ENCODE peak calls at places on chromosomes 12 and 14, in four cellular contexts. T, K, C and A are unnamed samples.

GRCh38 chr12:28189774-28190320 is 409 bp upstream of the CCDC91 start:
- DNase-seq in C (no peak), T (no peak), K (no peak), A (peak)

GRCh38 chr14:106094654-106095189 is 568.3 kb downstream of the TMEM121 start:
- DNase-seq in C (no peak), T (no peak), K (no peak), A (no peak)

GRCh38 chr12:25783566-25783965 is 174.9 kb upstream of the RASSF8 start:
- DNase-seq in K (no peak), C (no peak), T (no peak), A (no peak)

GRCh38 chr14:84825481-84825880 is 704.5 kb upstream of the FLRT2 start:
- DNase-seq in C (no peak), T (peak), K (no peak), A (no peak)

GRCh38 chr12:9813821-9814798 is 13.2 kb upstream of the KLRF1 start:
- DNase-seq in T (peak), C (peak), K (peak), A (peak)

GRCh38 chr12:110277705-110278104 is 3.3 kb upstream of the ATP2A2 start:
- DNase-seq in K (no peak), C (no peak), T (no peak), A (no peak)

GRCh38 chr12:34295366-34296142 is 273.3 kb downstream of the ALG10 start:
- DNase-seq in K (no peak), T (no peak), C (no peak), A (no peak)

GRCh38 chr12:100473716-100474150 is at the start of gene NR1H4:
- DNase-seq in C (no peak), T (peak), K (no peak), A (no peak)

GRCh38 chr14:67480011-67480410 is 8.5 kb downstream of the TMEM229B start:
- DNase-seq in T (no peak), K (no peak), C (no peak), A (peak)

GRCh38 chr14:21099596-21099985 is 1.1 kb upstream of the ZNF219 start:
- DNase-seq in C (no peak), T (no peak), K (no peak), A (no peak)

GRCh38 chr12:123487428-123487827 is 29.5 kb downstream of the SNRNP35 start:
- DNase-seq in C (no peak), K (no peak), T (no peak), A (no peak)

GRCh38 chr12:50056629-50056976 is 793 bp upstream of the ASIC1 start:
- DNase-seq in C (no peak), K (no peak), T (no peak), A (no peak)

GRCh38 chr12:50053583-50053982 is 3.8 kb upstream of the ASIC1 start:
- DNase-seq in K (no peak), T (no peak), C (no peak), A (no peak)

GRCh38 chr12:50057896-50058670 is 687 bp downstream of the ASIC1 start:
- DNase-seq in K (no peak), T (no peak), C (no peak), A (peak)

GRCh38 chr12:50057000-50057841 is at the start of gene ASIC1:
- DNase-seq in T (peak), K (peak), C (no peak), A (peak)

GRCh38 chr12:50055831-50056628 is 1.4 kb upstream of the ASIC1 start:
- DNase-seq in T (peak), C (no peak), K (peak), A (peak)
- TF ChIP-seq FOS in T (no peak), C (no peak), K (no peak), A (no peak)

GRCh38 chr12:102896067-102896466 is 21.0 kb downstream of the PAH start:
- DNase-seq in T (no peak), C (no peak), K (no peak), A (no peak)
- TF ChIP-seq FOS in T (no peak), C (no peak), K (no peak), A (no peak)

GRCh38 chr12:75086086-75087038 is 123.3 kb downstream of the KCNC2 start:
- DNase-seq in C (no peak), T (peak), K (no peak), A (no peak)

GRCh38 chr12:75087656-75088055 is 122.0 kb downstream of the KCNC2 start:
- DNase-seq in T (no peak), C (no peak), K (no peak), A (no peak)
- TF ChIP-seq FOS in T (no peak), C (no peak), K (no peak), A (no peak)

GRCh38 chr14:93788557-93789365 is 476 bp upstream of the PRIMA1 start:
- DNase-seq in K (no peak), C (no peak), T (no peak), A (no peak)
- TF ChIP-seq FOS in K (no peak), C (no peak), T (no peak), A (no peak)

GRCh38 chr12:43221216-43221615 is 330.8 kb downstream of the ADAMTS20 start:
- DNase-seq in K (no peak), C (no peak), T (no peak), A (no peak)

GRCh38 chr12:43222796-43223195 is 329.2 kb downstream of the ADAMTS20 start:
- DNase-seq in C (no peak), K (no peak), T (no peak), A (no peak)

DNA sequence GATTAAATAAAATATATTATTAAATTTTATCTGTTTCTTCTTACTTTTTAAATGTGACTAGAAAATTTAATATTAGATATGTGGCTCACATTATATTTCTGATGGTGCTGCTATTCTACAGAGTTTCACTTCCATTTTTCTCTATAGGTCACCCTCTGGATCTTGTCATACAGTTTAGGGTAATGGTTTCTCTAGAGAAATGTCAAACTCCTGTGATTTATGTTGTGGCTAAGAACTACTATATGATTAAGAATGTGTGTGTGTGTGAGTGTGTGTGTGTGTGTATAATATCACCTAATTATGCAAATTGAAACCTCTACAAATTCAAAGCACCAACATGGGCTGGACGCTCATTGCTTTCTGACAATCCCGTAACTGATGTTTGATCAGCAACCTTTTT is 325.9 kb downstream of the ADAMTS20 start:
- DNase-seq in K (no peak), C (no peak), T (no peak), A (no peak)
- TF ChIP-seq FOS in K (no peak), C (no peak), T (no peak), A (no peak)

DNA sequence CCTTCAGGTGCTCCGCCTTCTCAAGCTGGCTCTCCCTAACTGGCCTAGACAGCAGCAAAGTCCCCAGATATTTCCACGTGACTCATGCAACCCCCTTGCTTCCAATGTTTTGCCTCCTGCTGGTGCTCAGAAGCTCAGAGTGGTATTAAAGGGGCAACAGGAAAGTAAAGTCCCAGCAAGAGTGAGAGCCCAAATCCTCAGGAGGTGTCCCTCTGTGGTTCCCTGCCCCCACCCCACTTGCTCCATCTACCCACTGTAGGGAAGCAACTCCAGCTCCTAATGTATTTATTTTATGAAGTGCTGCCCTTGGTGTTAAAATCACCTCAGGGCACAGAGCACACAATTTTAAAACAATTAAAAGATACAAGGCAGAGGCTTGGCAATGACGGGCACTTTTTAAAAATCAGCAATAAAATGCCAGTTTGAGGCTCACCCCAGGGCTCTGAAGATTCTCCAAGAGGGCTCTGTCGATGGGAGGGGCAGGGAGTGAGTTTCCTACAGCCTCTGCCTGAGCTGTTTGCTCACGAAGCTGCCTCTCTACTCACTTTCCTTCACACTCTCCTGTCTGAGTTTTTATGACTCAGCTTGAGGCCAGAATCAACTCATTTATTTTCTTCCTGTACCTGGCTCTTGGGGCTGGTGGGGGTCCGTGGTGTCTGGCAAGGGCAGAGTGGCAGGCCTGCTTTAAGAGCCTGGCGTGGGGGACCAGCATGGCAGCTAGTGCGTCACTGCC is 81.9 kb upstream of the MAX start:
- DNase-seq in T (peak), C (no peak), K (no peak), A (no peak)
- TF ChIP-seq FOS in T (no peak), C (no peak), K (no peak), A (no peak)

GRCh38 chr12:53327435-53328042 is 6.1 kb upstream of the AAAS start:
- DNase-seq in T (no peak), C (no peak), K (peak), A (peak)

GRCh38 chr12:53325539-53326061 is 4.2 kb upstream of the AAAS start:
- DNase-seq in C (no peak), T (no peak), K (peak), A (no peak)

GRCh38 chr12:53324779-53325538 is 3.5 kb upstream of the AAAS start:
- DNase-seq in C (peak), T (peak), K (peak), A (peak)

GRCh38 chr12:53326460-53327185 is 5.2 kb upstream of the AAAS start:
- DNase-seq in T (no peak), K (no peak), C (no peak), A (peak)

GRCh38 chr12:53324113-53324778 is 2.8 kb upstream of the AAAS start:
- DNase-seq in C (peak), K (no peak), T (no peak), A (no peak)
- TF ChIP-seq FOS in C (no peak), K (no peak), T (no peak), A (no peak)

DNA sequence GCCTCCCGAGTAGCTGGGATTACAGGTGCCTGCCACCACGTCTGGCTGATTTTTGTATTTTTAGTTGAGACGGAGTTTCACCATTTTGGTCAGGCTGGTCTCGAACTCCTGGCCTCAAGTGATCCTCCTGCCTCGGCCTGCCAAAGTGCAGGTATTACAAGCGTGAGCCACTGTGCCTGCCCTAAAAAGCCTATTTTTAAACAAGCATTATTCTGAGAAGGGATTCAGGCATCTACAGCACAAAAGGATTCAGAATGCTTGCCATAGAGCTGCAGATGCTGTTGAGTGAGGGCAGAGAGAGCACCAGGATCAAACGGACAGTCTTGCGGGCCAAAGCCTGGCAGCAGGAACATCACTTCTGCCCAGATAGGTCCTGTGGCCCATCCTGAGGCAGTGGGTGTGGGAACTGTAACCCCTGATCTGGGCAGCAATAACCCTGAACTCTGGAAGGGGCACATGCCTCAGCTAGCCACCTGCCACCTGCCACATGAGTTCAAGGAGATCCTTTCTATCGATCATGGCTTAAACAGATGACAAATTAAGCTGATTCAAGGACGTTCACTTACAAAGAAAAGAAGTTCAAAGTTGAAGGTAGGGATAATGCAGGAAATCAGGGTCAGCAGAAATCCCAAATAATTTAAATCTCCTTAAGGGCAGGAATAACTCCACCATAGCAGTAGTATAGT is 16.8 kb upstream of the SNX6 start:
- DNase-seq in C (no peak), T (no peak), K (no peak), A (no peak)
- TF ChIP-seq FOS in C (no peak), T (no peak), K (no peak), A (no peak)